ENCODE peak calls at places on chromosomes 7 and 10, in ten cellular contexts. S is iris pigment epithelial cell, D is hippocampal formation, F is type B pancreatic cell, W is immature natural killer cell, O is cardiac fibroblast, P is NCI-H1417, T is lower lobe of right lung, Y is EL, L is GM03348. M is an unnamed sample.

GRCh38 chr7:138739859-138740258 is 38.7 kb upstream of the SVOPL start:
- DNase-seq in S (no peak), D (no peak), F (no peak), W (no peak), O (no peak), P (no peak), T (no peak), Y (no peak), L (no peak), M (no peak)

GRCh38 chr7:27158436-27159277 is 2.2 kb upstream of the HOXA7 start:
- DNase-seq in S (no peak), D (no peak), F (no peak), W (no peak), O (no peak), P (no peak), T (no peak), Y (no peak), L (no peak), M (no peak)

GRCh38 chr7:83574616-83575015 is 74.3 kb downstream of the SEMA3E start:
- DNase-seq in S (no peak), D (no peak), F (no peak), W (no peak), O (no peak), P (no peak), T (no peak), Y (no peak), L (no peak), M (no peak)

GRCh38 chr10:88236121-88236743 is 346.9 kb downstream of the RNLS start:
- DNase-seq in S (no peak), D (no peak), F (no peak), W (no peak), O (peak), P (no peak), T (no peak), Y (no peak), L (no peak), M (no peak)

GRCh38 chr10:54769051-54769450 is 32.0 kb downstream of the PCDH15 start:
- DNase-seq in S (no peak), D (no peak), F (no peak), W (no peak), O (no peak), P (no peak), T (no peak), Y (no peak), L (no peak), M (no peak)

GRCh38 chr7:33946094-33946699 is 40.9 kb downstream of the BMPER start:
- DNase-seq in S (no peak), D (no peak), F (no peak), W (no peak), O (no peak), P (no peak), T (no peak), Y (no peak), L (no peak), M (no peak)

GRCh38 chr7:139358541-139359365 is 941 bp upstream of the LUC7L2 start:
- DNase-seq in S (no peak), D (peak), F (peak), W (no peak), O (peak), P (peak), T (peak), Y (peak), L (peak), M (no peak)

GRCh38 chr7:134602921-134603394 is 43.7 kb upstream of the BPGM start:
- DNase-seq in S (peak), D (no peak), F (no peak), W (no peak), O (peak), P (peak), T (no peak), Y (no peak), L (peak), M (no peak)

GRCh38 chr10:96512524-96512991 is 1.2 kb downstream of the TLL2 start:
- DNase-seq in S (peak), D (no peak), F (no peak), W (no peak), O (peak), P (peak), T (no peak), Y (peak), L (peak), M (no peak)

GRCh38 chr7:78018541-78019456 is 220.2 kb downstream of the PHTF2 start:
- DNase-seq in S (peak), D (no peak), F (no peak), W (peak), O (peak), P (peak), T (peak), Y (peak), L (peak), M (peak)

GRCh38 chr10:7950981-7951847 is 103.3 kb upstream of the GATA3 start:
- DNase-seq in S (peak), D (no peak), F (no peak), W (no peak), O (no peak), P (no peak), T (no peak), Y (peak), L (peak), M (peak)

GRCh38 chr10:45594276-45595157 is 78.1 kb downstream of the ZFAND4 start:
- DNase-seq in S (peak), D (peak), F (peak), W (peak), O (peak), P (peak), T (peak), Y (peak), L (peak), M (peak)

GRCh38 chr10:119296703-119297102 is 89.3 kb downstream of the GRK5 start:
- DNase-seq in S (no peak), D (no peak), F (no peak), W (no peak), O (no peak), P (no peak), T (no peak), Y (no peak), L (no peak), M (no peak)

GRCh38 chr7:131803861-131804260 is 247.4 kb upstream of the PODXL start:
- DNase-seq in S (no peak), D (no peak), F (no peak), W (no peak), O (no peak), P (peak), T (no peak), Y (no peak), L (no peak), M (no peak)

GRCh38 chr10:52762088-52762487 is 10.5 kb downstream of the MBL2 start:
- DNase-seq in S (no peak), D (no peak), F (no peak), W (no peak), O (no peak), P (no peak), T (no peak), Y (no peak), L (no peak), M (no peak)

GRCh38 chr10:86190291-86190690 is 176.3 kb downstream of the GRID1 start:
- DNase-seq in S (no peak), D (no peak), F (no peak), W (no peak), O (no peak), P (no peak), T (no peak), Y (no peak), L (no peak), M (no peak)

GRCh38 chr7:75623390-75624133 is 115.2 kb downstream of the HIP1 start:
- DNase-seq in S (no peak), D (no peak), F (no peak), W (no peak), O (peak), P (no peak), T (peak), Y (no peak), L (peak), M (no peak)

GRCh38 chr7:115008465-115009114 is 86.7 kb downstream of the MDFIC start:
- DNase-seq in S (peak), D (no peak), F (no peak), W (no peak), O (peak), P (peak), T (no peak), Y (no peak), L (peak), M (no peak)

GRCh38 chr10:106863549-106863948 is 301.0 kb downstream of the SORCS1 start:
- DNase-seq in S (no peak), D (no peak), F (no peak), W (no peak), O (no peak), P (no peak), T (no peak), Y (no peak), L (no peak), M (no peak)

GRCh38 chr7:103687981-103688380 is 242.0 kb upstream of the SLC26A5 start:
- DNase-seq in S (no peak), D (no peak), F (no peak), W (no peak), O (no peak), P (peak), T (no peak), Y (no peak), L (no peak), M (no peak)

GRCh38 chr10:90204956-90205695 is 503.7 kb downstream of the KIF20B start:
- DNase-seq in S (peak), D (no peak), F (no peak), W (no peak), O (peak), P (no peak), T (no peak), Y (peak), L (no peak), M (no peak)

GRCh38 chr10:878895-879294 is 52.6 kb downstream of the LARP4B start:
- DNase-seq in S (no peak), D (no peak), F (no peak), W (no peak), O (no peak), P (no peak), T (no peak), Y (no peak), L (no peak), M (no peak)